ENCODE peak calls at places on chromosomes 2 and 18, in seven cellular contexts. One of them, this sample, is unnamed.

GRCh38 chr18:57715073-57715472 is 88.0 kb downstream of the ATP8B1 start:
- DNase-seq in AG04449: no peak
- DNase-seq in fibroblast of the aortic adventitia: no peak
- DNase-seq in MM.1S: no peak
- DNase-seq in coronary artery: no peak
- DNase-seq in transverse colon: no peak
- DNase-seq in sigmoid colon: no peak
- DNase-seq in this sample: no peak

GRCh38 chr2:113863166-113863565 is 26.7 kb upstream of the ACTR3 start:
- DNase-seq in transverse colon: no peak
- DNase-seq in sigmoid colon: no peak
- DNase-seq in coronary artery: no peak
- DNase-seq in fibroblast of the aortic adventitia: no peak
- DNase-seq in MM.1S: no peak
- DNase-seq in AG04449: no peak
- DNase-seq in this sample: no peak

GRCh38 chr2:222561817-222562424 is 94.0 kb downstream of the FARSB start:
- DNase-seq in sigmoid colon: no peak
- DNase-seq in AG04449: no peak
- DNase-seq in fibroblast of the aortic adventitia: peak; percentile 57
- DNase-seq in MM.1S: peak; percentile 47
- DNase-seq in coronary artery: no peak
- DNase-seq in transverse colon: peak; percentile 50
- DNase-seq in this sample: peak; percentile 68

GRCh38 chr2:176733698-176734430 is 464.6 kb downstream of the MTX2 start:
- DNase-seq in coronary artery: no peak
- DNase-seq in fibroblast of the aortic adventitia: no peak
- DNase-seq in AG04449: no peak
- DNase-seq in sigmoid colon: no peak
- DNase-seq in transverse colon: no peak
- DNase-seq in MM.1S: no peak
- DNase-seq in this sample: no peak

GRCh38 chr2:45028276-45028675 is 19.0 kb upstream of the SIX2 start:
- DNase-seq in transverse colon: no peak
- DNase-seq in MM.1S: no peak
- DNase-seq in AG04449: peak; percentile 7
- DNase-seq in sigmoid colon: no peak
- DNase-seq in coronary artery: no peak
- DNase-seq in fibroblast of the aortic adventitia: peak; percentile 28
- DNase-seq in this sample: peak; percentile 58

GRCh38 chr2:116733699-116734098 is 1080.8 kb upstream of the DDX18 start:
- DNase-seq in sigmoid colon: no peak
- DNase-seq in MM.1S: no peak
- DNase-seq in fibroblast of the aortic adventitia: no peak
- DNase-seq in AG04449: no peak
- DNase-seq in transverse colon: no peak
- DNase-seq in coronary artery: no peak
- DNase-seq in this sample: no peak

GRCh38 chr2:178187861-178188260 is 6.5 kb upstream of the OSBPL6 start:
- DNase-seq in sigmoid colon: no peak
- DNase-seq in fibroblast of the aortic adventitia: no peak
- DNase-seq in transverse colon: no peak
- DNase-seq in AG04449: no peak
- DNase-seq in MM.1S: no peak
- DNase-seq in coronary artery: no peak
- DNase-seq in this sample: no peak

GRCh38 chr2:15298769-15299168 is 262.4 kb downstream of the NBAS start:
- DNase-seq in fibroblast of the aortic adventitia: no peak
- DNase-seq in sigmoid colon: peak; percentile 86
- DNase-seq in transverse colon: no peak
- DNase-seq in MM.1S: no peak
- DNase-seq in AG04449: no peak
- DNase-seq in coronary artery: no peak
- DNase-seq in this sample: peak; percentile 95

GRCh38 chr2:111534816-111535803 is 348.9 kb downstream of the ANAPC1 start:
- DNase-seq in fibroblast of the aortic adventitia: peak; percentile 62
- DNase-seq in AG04449: no peak
- DNase-seq in coronary artery: no peak
- DNase-seq in transverse colon: peak; percentile 37
- DNase-seq in MM.1S: peak; percentile 71
- DNase-seq in sigmoid colon: peak; percentile 65
- DNase-seq in this sample: peak; percentile 47

GRCh38 chr2:208466920-208467298 is 60.3 kb downstream of the PTH2R start:
- DNase-seq in transverse colon: no peak
- DNase-seq in sigmoid colon: no peak
- DNase-seq in AG04449: no peak
- DNase-seq in coronary artery: no peak
- DNase-seq in fibroblast of the aortic adventitia: peak; percentile 33
- DNase-seq in MM.1S: no peak
- DNase-seq in this sample: peak; percentile 9

GRCh38 chr2:127762846-127763245 is 48.1 kb downstream of the WDR33 start:
- DNase-seq in coronary artery: no peak
- DNase-seq in AG04449: peak; percentile 50
- DNase-seq in transverse colon: no peak
- DNase-seq in sigmoid colon: no peak
- DNase-seq in MM.1S: no peak
- DNase-seq in fibroblast of the aortic adventitia: no peak
- DNase-seq in this sample: peak; percentile 19

GRCh38 chr2:8461341-8461740 is 220.5 kb upstream of the ID2 start:
- DNase-seq in transverse colon: no peak
- DNase-seq in AG04449: no peak
- DNase-seq in sigmoid colon: peak; percentile 29
- DNase-seq in coronary artery: peak; percentile 21
- DNase-seq in fibroblast of the aortic adventitia: no peak
- DNase-seq in MM.1S: no peak
- DNase-seq in this sample: no peak

DNA sequence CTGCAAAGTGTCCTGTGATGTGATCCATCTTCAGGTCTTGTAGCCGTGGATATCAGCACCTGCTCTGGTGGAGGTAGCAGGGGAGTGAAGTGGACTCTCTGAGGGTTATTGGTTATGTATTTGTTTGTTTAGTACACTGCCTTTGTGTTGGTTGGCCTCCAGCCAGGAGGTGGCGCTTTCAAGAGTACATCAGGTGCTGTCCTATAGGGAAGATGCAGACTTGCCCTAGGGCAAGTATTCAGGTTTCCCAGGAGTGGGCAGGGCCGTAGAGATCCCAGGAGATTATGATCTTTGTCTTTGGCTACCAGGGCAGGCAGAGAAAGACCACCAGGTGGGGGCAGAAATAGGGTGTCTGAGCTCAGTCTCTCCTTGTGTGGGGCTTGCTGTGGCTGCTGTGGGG is 411.8 kb downstream of the SOX11 start:
- DNase-seq in fibroblast of the aortic adventitia: no peak
- DNase-seq in coronary artery: no peak
- DNase-seq in transverse colon: no peak
- DNase-seq in sigmoid colon: no peak
- DNase-seq in AG04449: no peak
- DNase-seq in MM.1S: no peak
- DNase-seq in this sample: no peak
- TF ChIP-seq CTCF in fibroblast of the aortic adventitia: no peak
- TF ChIP-seq CTCF in coronary artery: no peak
- TF ChIP-seq CTCF in transverse colon: no peak
- TF ChIP-seq CTCF in sigmoid colon: no peak
- TF ChIP-seq CTCF in AG04449: no peak
- TF ChIP-seq CTCF in MM.1S: no peak
- TF ChIP-seq CTCF in this sample: no peak

GRCh38 chr2:110107092-110108079 is 8.2 kb downstream of the MALL start:
- DNase-seq in coronary artery: no peak
- DNase-seq in transverse colon: peak; percentile 53
- DNase-seq in MM.1S: no peak
- DNase-seq in fibroblast of the aortic adventitia: peak; percentile 40
- DNase-seq in AG04449: no peak
- DNase-seq in sigmoid colon: no peak
- DNase-seq in this sample: no peak

GRCh38 chr2:110105183-110105582 is 10.4 kb downstream of the MALL start:
- DNase-seq in AG04449: no peak
- DNase-seq in sigmoid colon: no peak
- DNase-seq in MM.1S: no peak
- DNase-seq in coronary artery: no peak
- DNase-seq in fibroblast of the aortic adventitia: no peak
- DNase-seq in transverse colon: no peak
- DNase-seq in this sample: no peak

GRCh38 chr2:110105608-110106467 is 9.8 kb downstream of the MALL start:
- DNase-seq in MM.1S: no peak
- DNase-seq in transverse colon: peak; percentile 82
- DNase-seq in AG04449: no peak
- DNase-seq in coronary artery: no peak
- DNase-seq in fibroblast of the aortic adventitia: peak; percentile 78
- DNase-seq in sigmoid colon: no peak
- DNase-seq in this sample: peak; percentile 59

GRCh38 chr2:110104025-110104771 is 11.4 kb downstream of the MALL start:
- DNase-seq in fibroblast of the aortic adventitia: no peak
- DNase-seq in coronary artery: no peak
- DNase-seq in sigmoid colon: no peak
- DNase-seq in AG04449: no peak
- DNase-seq in MM.1S: no peak
- DNase-seq in transverse colon: no peak
- DNase-seq in this sample: no peak

GRCh38 chr2:110106642-110107041 is 9.0 kb downstream of the MALL start:
- DNase-seq in coronary artery: no peak
- DNase-seq in AG04449: peak; percentile 40
- DNase-seq in fibroblast of the aortic adventitia: peak; percentile 85
- DNase-seq in transverse colon: no peak
- DNase-seq in sigmoid colon: no peak
- DNase-seq in MM.1S: no peak
- DNase-seq in this sample: peak; percentile 78
- H3K4me3 ChIP-seq in coronary artery: no peak overlapping the region
- H3K4me3 ChIP-seq in AG04449: no peak overlapping the region
- H3K4me3 ChIP-seq in fibroblast of the aortic adventitia: no peak overlapping the region
- H3K4me3 ChIP-seq in transverse colon: peak overlapping the region; percentile 9
- H3K4me3 ChIP-seq in sigmoid colon: no peak overlapping the region
- H3K4me3 ChIP-seq in MM.1S: no peak overlapping the region
- H3K4me3 ChIP-seq in this sample: no peak overlapping the region

DNA sequence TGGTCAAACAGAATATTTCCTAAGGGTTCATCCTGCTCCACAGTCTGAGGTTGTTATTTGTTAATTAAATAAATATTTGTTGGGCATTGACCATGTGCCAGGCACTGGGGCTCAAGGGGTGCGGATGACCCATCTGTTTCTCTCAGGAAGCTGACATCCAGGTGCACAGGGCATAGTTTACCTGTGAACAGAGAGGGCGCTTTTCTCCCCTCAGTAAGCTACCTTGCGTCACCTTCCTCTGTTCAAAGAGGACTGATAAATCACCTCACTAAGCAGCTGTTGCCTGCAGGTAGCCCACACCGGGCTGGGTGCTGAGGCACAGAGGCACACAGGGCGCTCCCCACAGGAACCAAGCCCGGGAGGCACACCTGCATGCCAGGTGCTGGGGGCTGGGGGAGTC is 41.6 kb downstream of the SH3RF3 start:
- DNase-seq in coronary artery: no peak
- DNase-seq in AG04449: no peak
- DNase-seq in sigmoid colon: no peak
- DNase-seq in fibroblast of the aortic adventitia: no peak
- DNase-seq in MM.1S: no peak
- DNase-seq in transverse colon: no peak
- DNase-seq in this sample: no peak
- TF ChIP-seq CTCF in coronary artery: no peak
- TF ChIP-seq CTCF in AG04449: no peak
- TF ChIP-seq CTCF in sigmoid colon: no peak
- TF ChIP-seq CTCF in fibroblast of the aortic adventitia: no peak
- TF ChIP-seq CTCF in MM.1S: no peak
- TF ChIP-seq CTCF in transverse colon: no peak
- TF ChIP-seq CTCF in this sample: no peak

GRCh38 chr2:82215212-82215611 is 1910.7 kb upstream of the LRRTM1 start:
- DNase-seq in fibroblast of the aortic adventitia: no peak
- DNase-seq in sigmoid colon: no peak
- DNase-seq in coronary artery: no peak
- DNase-seq in MM.1S: no peak
- DNase-seq in transverse colon: no peak
- DNase-seq in AG04449: no peak
- DNase-seq in this sample: no peak
- H3K4me3 ChIP-seq in fibroblast of the aortic adventitia: no peak overlapping the region
- H3K4me3 ChIP-seq in sigmoid colon: no peak overlapping the region
- H3K4me3 ChIP-seq in coronary artery: no peak overlapping the region
- H3K4me3 ChIP-seq in MM.1S: no peak overlapping the region
- H3K4me3 ChIP-seq in transverse colon: no peak overlapping the region
- H3K4me3 ChIP-seq in AG04449: no peak overlapping the region
- H3K4me3 ChIP-seq in this sample: no peak overlapping the region

GRCh38 chr18:24400587-24400986 is 3.0 kb upstream of the OSBPL1A start:
- DNase-seq in MM.1S: no peak
- DNase-seq in coronary artery: no peak
- DNase-seq in transverse colon: no peak
- DNase-seq in fibroblast of the aortic adventitia: no peak
- DNase-seq in sigmoid colon: no peak
- DNase-seq in AG04449: no peak
- DNase-seq in this sample: no peak

GRCh38 chr18:24404591-24404990 is 7.0 kb upstream of the OSBPL1A start:
- DNase-seq in coronary artery: no peak
- DNase-seq in sigmoid colon: no peak
- DNase-seq in fibroblast of the aortic adventitia: no peak
- DNase-seq in MM.1S: no peak
- DNase-seq in AG04449: no peak
- DNase-seq in transverse colon: no peak
- DNase-seq in this sample: no peak

GRCh38 chr18:24398515-24398914 is 891 bp upstream of the OSBPL1A start:
- DNase-seq in sigmoid colon: no peak
- DNase-seq in transverse colon: peak; percentile 11
- DNase-seq in AG04449: no peak
- DNase-seq in MM.1S: no peak
- DNase-seq in fibroblast of the aortic adventitia: peak; percentile 40
- DNase-seq in coronary artery: no peak
- DNase-seq in this sample: no peak

GRCh38 chr18:24403076-24403475 is 5.5 kb upstream of the OSBPL1A start:
- DNase-seq in sigmoid colon: no peak
- DNase-seq in transverse colon: no peak
- DNase-seq in coronary artery: no peak
- DNase-seq in MM.1S: no peak
- DNase-seq in fibroblast of the aortic adventitia: no peak
- DNase-seq in AG04449: no peak
- DNase-seq in this sample: no peak

GRCh38 chr18:24402209-24402785 is 4.7 kb upstream of the OSBPL1A start:
- DNase-seq in coronary artery: no peak
- DNase-seq in transverse colon: no peak
- DNase-seq in AG04449: no peak
- DNase-seq in sigmoid colon: no peak
- DNase-seq in fibroblast of the aortic adventitia: no peak
- DNase-seq in MM.1S: no peak
- DNase-seq in this sample: no peak
- TF ChIP-seq CTCF in coronary artery: no peak
- TF ChIP-seq CTCF in transverse colon: peak; percentile 11
- TF ChIP-seq CTCF in AG04449: peak; percentile 3
- TF ChIP-seq CTCF in sigmoid colon: no peak
- TF ChIP-seq CTCF in fibroblast of the aortic adventitia: peak; percentile 21
- TF ChIP-seq CTCF in MM.1S: peak; percentile 13
- TF ChIP-seq CTCF in this sample: no peak

DNA sequence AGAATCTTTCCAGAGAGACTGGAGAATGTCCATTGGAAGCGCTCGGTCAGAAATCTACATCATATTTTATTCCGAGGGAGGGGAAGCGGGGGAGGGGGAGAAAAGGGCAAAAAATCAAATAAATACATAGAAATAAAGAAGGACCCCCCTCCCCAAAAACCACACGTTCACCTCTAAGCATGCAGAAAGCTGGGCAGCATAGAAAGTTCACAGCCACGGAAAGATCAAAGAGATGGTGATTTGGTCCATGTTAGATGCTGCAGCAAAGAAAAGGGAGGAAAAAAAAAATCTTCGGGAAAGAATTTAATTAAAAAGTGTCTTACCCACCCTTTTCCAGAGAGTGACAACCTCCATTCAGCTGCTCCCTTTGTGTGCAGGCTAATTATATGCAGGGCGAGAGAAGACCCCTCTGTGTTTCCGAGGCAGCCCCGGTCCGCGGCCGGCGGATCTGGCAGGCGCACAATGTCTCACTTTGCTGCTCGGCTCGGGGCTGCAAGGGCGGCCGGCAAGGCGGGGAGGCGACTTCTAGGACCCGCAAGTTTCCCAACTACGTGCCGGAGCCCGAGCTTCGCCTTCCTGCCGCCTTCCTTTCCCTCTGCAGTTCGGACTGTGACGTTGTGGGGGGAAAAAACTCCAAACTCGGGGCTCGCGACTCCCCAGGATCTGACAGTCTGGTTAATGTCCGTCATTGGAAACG is 579 bp downstream of the LRRTM1 start:
- DNase-seq in sigmoid colon: no peak
- DNase-seq in coronary artery: no peak
- DNase-seq in MM.1S: no peak
- DNase-seq in fibroblast of the aortic adventitia: no peak
- DNase-seq in AG04449: no peak
- DNase-seq in transverse colon: no peak
- DNase-seq in this sample: no peak
- H3K4me3 ChIP-seq in sigmoid colon: peak overlapping the region; percentile 48
- H3K4me3 ChIP-seq in coronary artery: peak overlapping the region; percentile 66
- H3K4me3 ChIP-seq in MM.1S: no peak overlapping the region
- H3K4me3 ChIP-seq in fibroblast of the aortic adventitia: peak overlapping the region; percentile 35
- H3K4me3 ChIP-seq in AG04449: no peak overlapping the region
- H3K4me3 ChIP-seq in transverse colon: peak overlapping the region; percentile 45
- H3K4me3 ChIP-seq in this sample: peak overlapping the region; percentile 7